ENCODE peak calls at places on chromosome 14, in eight cellular contexts. Q is stomach; M is thoracic aorta; W is tibial nerve; U is uterus; N is fibroblast of lung; H is breast epithelium; F is CD8-positive, alpha-beta memory T cell. Z is an unnamed sample. For H3K27me3, the result is how much of the 10 kb centered on the place peaks cover.

GRCh38 chr14:23364604-23365352 is at the start of gene EFS:
- DNase-seq in Q (no peak), M (no peak), W (no peak), U (peak), N (peak), H (peak), F (no peak), Z (no peak)

GRCh38 chr14:30291216-30291615 is 267.7 kb upstream of the G2E3 start:
- DNase-seq in Q (no peak), M (no peak), W (no peak), U (no peak), N (peak), H (no peak), F (no peak), Z (no peak)

GRCh38 chr14:50025776-50026175 is 90.6 kb downstream of the VCPKMT start:
- DNase-seq in Q (no peak), M (no peak), W (no peak), U (peak), N (peak), H (no peak), F (no peak), Z (no peak)

GRCh38 chr14:76917158-76917596 is 91.0 kb downstream of the LRRC74A start:
- DNase-seq in Q (peak), M (no peak), W (peak), U (peak), N (peak), H (no peak), F (no peak), Z (no peak)

GRCh38 chr14:68300608-68301007 is 481.0 kb downstream of the RAD51B start:
- DNase-seq in Q (no peak), M (no peak), W (no peak), U (no peak), N (no peak), H (no peak), F (no peak), Z (no peak)

GRCh38 chr14:60656755-60657608 is 7.7 kb upstream of the SIX1 start:
- DNase-seq in Q (peak), M (no peak), W (no peak), U (peak), N (peak), H (no peak), F (no peak), Z (no peak)

GRCh38 chr14:80959448-80960006 is 4.1 kb downstream of the TSHR start:
- DNase-seq in Q (no peak), M (no peak), W (no peak), U (no peak), N (no peak), H (no peak), F (peak), Z (no peak)

GRCh38 chr14:56885795-56886194 is 75.5 kb upstream of the OTX2 start:
- DNase-seq in Q (no peak), M (no peak), W (no peak), U (no peak), N (no peak), H (no peak), F (no peak), Z (no peak)

GRCh38 chr14:26811756-26812305 is 214.0 kb upstream of the NOVA1 start:
- DNase-seq in Q (no peak), M (no peak), W (no peak), U (no peak), N (peak), H (no peak), F (no peak), Z (no peak)

GRCh38 chr14:69531135-69531534 is 43.5 kb downstream of the CCDC177 start:
- DNase-seq in Q (no peak), M (no peak), W (no peak), U (no peak), N (no peak), H (no peak), F (no peak), Z (no peak)

GRCh38 chr14:59273737-59274136 is 85.3 kb downstream of the DAAM1 start:
- DNase-seq in Q (no peak), M (no peak), W (peak), U (no peak), N (no peak), H (peak), F (no peak), Z (no peak)

GRCh38 chr14:97777622-97778021 is 980.4 kb downstream of the VRK1 start:
- DNase-seq in Q (no peak), M (no peak), W (no peak), U (no peak), N (no peak), H (no peak), F (no peak), Z (no peak)

GRCh38 chr14:91367173-91368171 is 50.1 kb downstream of the CCDC88C start:
- DNase-seq in Q (peak), M (no peak), W (no peak), U (no peak), N (peak), H (peak), F (peak), Z (no peak)

GRCh38 chr14:45199246-45199645 is 53.8 kb downstream of the MIS18BP1 start:
- DNase-seq in Q (no peak), M (no peak), W (no peak), U (no peak), N (peak), H (no peak), F (no peak), Z (no peak)

DNA sequence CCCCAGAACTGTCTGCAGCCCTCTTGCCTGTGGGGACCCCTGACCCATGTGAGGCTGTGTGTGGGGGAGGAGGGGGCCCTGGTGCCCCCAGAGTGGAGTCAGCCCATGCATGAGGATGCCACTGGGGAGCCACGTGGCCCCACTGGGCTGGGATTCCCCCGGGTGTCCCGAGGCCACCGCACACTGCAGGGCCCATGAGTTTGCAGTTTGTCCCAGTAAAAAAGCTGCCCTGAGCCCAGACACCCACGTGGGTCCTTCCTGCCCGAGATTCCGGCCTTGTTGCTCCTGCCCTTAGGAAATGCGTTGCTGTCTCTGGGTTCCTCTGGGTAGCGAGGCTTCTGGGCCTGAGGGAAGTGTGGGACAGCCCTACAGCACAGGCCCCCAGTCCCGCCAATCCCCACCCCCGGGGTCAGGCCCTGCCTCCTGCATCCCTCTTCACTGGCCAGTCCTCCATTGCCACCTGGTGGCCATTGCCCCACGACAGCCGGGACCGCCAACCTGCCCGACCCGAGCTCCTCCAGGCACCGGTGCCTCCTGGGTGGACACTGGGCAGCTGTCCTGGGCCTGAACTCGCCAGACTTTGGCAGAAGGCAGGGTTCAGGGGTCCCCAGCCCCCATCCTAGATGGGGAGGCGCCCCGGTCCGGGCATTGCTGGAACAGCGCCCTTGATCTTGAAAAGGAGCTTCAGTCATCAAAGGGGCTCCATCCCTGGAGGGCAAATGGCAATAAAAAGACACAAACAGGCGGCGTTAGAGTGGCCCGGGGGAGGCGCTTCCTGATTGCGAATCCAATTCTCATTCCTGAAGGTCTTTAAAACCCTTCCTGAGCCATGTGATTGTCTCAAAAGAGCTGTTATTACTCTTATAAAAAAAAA is 15.6 kb upstream of the C14orf180 start:
- DNase-seq in Q (peak), M (no peak), W (peak), U (peak), N (peak), H (peak), F (peak), Z (no peak)
- H3K27me3 ChIP-seq in Q (half or more), M (under half), W (under half), U (under half), N (under half), H (half or more), F (under half), Z (under half)

DNA sequence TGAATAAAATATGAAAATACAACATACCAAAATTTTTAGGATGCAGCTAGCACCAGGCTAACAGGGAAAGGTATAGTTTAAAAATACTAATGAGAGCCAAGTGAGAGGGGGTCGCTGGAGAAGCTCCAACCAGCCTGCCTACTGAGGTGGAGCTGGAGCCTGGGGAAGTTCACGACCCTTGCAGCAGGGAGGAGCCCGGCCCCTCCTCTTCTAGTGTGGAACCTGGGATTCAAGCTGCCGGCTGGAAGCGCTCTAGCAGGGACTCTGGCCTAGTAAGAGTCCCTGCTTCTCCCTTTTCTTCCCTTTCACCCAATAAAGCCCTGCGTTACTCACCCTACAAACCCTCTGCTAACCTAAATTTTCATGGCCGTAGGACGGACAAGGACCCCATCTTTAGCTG is 5.0 kb upstream of the KCNK13 start:
- DNase-seq in Q (no peak), M (no peak), W (no peak), U (no peak), N (no peak), H (no peak), F (no peak), Z (no peak)
- H3K27me3 ChIP-seq in Q (half or more), M (under half), W (under half), U (under half), N (under half), H (under half), F (under half), Z (under half)

GRCh38 chr14:101451166-101451565 is 110.1 kb upstream of the DIO3 start:
- DNase-seq in Q (peak), M (no peak), W (no peak), U (no peak), N (no peak), H (no peak), F (no peak), Z (no peak)

GRCh38 chr14:101453225-101453624 is 108.1 kb upstream of the DIO3 start:
- DNase-seq in Q (no peak), M (no peak), W (no peak), U (no peak), N (no peak), H (no peak), F (no peak), Z (no peak)

GRCh38 chr14:101445278-101445677 is 116.0 kb upstream of the DIO3 start:
- DNase-seq in Q (no peak), M (no peak), W (no peak), U (no peak), N (no peak), H (no peak), F (no peak), Z (peak)

GRCh38 chr14:101446387-101446969 is 114.8 kb upstream of the DIO3 start:
- DNase-seq in Q (no peak), M (no peak), W (no peak), U (no peak), N (no peak), H (no peak), F (no peak), Z (peak)

DNA sequence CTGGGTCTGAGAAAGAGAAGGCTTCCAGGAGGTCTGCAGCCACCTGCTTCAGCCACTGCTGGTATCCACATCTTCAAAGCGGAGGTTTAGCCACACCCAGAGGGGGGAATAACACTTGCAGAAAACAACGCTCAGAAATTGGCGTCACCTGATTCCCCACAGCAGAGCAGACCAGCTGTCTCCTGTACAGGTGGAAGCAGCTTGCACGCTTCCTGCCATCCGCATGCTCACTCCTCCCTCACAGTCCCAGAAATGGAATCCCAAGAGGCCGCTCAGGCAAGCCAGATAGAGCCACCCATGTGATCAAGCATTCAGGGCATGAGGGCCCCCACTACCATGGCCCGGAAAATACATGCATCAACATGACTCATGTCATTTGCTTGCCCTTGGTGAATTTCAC is 112.2 kb upstream of the DIO3 start:
- DNase-seq in Q (no peak), M (no peak), W (no peak), U (no peak), N (no peak), H (no peak), F (no peak), Z (no peak)
- H3K27me3 ChIP-seq in Q (under half), M (under half), W (under half), U (under half), N (under half), H (under half), F (under half), Z (under half)

GRCh38 chr14:78316058-78316457 is 145.9 kb downstream of the NRXN3 start:
- DNase-seq in Q (no peak), M (no peak), W (no peak), U (no peak), N (no peak), H (no peak), F (no peak), Z (no peak)
- H3K27me3 ChIP-seq in Q (under half), M (under half), W (under half), U (under half), N (under half), H (under half), F (under half), Z (under half)

DNA sequence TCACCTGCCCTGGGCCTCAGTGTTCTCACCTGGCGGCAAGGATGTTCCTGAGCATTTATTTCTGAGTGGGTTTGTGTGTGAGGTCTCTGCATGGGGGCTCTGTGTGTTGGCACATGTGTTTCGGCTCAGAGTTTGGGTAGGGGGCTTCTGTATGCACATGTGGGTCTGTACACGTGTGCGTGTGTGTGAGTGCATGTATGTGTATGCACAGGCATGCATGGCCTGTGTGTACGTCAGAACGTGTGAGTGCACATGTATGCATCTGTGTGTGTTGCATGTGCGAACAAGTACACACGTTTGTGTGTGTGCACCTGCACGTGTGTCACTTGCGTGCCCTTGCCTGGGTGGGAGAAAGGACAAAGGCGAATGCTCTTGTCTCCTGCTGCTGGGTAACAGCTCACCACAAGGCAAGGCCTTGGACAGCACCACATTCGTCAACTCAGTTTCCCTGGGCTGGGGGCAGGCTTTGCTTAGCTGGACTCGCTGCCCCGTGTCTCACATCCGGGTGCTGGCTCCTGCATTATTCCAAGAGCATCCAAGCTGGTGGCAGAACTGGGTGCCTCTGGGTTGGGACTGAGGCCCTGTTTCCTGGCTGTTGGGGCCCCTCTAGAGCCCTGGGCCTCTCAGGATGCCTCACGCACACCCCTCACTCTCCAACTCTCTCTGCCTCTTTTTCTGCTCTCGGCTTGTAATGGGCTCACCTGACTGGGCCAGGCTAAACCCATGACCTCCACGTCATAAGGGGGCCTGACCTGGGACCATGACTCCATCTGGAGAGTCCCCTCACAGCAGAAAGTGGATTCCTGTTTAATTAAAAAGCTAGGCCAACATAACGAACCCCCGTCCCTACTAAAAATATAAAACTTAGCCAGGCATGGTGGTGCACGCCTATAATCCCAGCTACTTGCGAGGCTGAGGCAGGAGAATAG is 153.5 kb upstream of the C14orf180 start:
- DNase-seq in Q (no peak), M (no peak), W (peak), U (no peak), N (no peak), H (no peak), F (no peak), Z (peak)
- H3K27me3 ChIP-seq in Q (under half), M (under half), W (under half), U (under half), N (under half), H (half or more), F (under half), Z (half or more)

DNA sequence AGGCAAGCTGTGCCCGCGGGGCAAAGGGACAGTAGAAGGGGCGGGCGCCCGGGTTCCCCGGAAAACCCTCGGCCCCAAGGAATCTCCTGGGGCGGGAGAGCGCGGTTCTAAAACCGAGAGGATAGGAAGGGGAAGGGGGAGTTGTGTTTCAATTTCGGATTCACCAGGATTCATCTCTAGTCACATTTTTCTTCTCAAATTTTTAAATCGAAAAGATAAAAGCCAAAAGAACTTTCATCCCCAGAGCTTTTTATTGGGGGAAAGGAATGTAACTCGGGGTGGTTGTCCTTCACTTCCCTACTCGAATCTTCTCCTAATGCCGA is 1.4 kb downstream of the BMP4 start:
- DNase-seq in Q (no peak), M (no peak), W (no peak), U (no peak), N (no peak), H (no peak), F (no peak), Z (no peak)
- H3K27me3 ChIP-seq in Q (half or more), M (under half), W (under half), U (under half), N (under half), H (under half), F (under half), Z (half or more)

GRCh38 chr14:100690672-100691071 is 36.0 kb upstream of the DLK1 start:
- DNase-seq in Q (no peak), M (no peak), W (no peak), U (no peak), N (no peak), H (no peak), F (no peak), Z (no peak)

GRCh38 chr14:100692859-100693558 is 33.7 kb upstream of the DLK1 start:
- DNase-seq in Q (no peak), M (no peak), W (no peak), U (no peak), N (peak), H (peak), F (no peak), Z (no peak)

GRCh38 chr14:100691395-100692025 is 35.2 kb upstream of the DLK1 start:
- DNase-seq in Q (no peak), M (no peak), W (no peak), U (no peak), N (no peak), H (no peak), F (no peak), Z (no peak)

GRCh38 chr14:100693877-100694578 is 32.7 kb upstream of the DLK1 start:
- DNase-seq in Q (no peak), M (no peak), W (no peak), U (no peak), N (no peak), H (no peak), F (no peak), Z (no peak)

GRCh38 chr14:100692256-100692655 is 34.4 kb upstream of the DLK1 start:
- DNase-seq in Q (no peak), M (no peak), W (no peak), U (no peak), N (no peak), H (no peak), F (no peak), Z (no peak)
- H3K27me3 ChIP-seq in Q (under half), M (under half), W (under half), U (under half), N (under half), H (under half), F (under half), Z (half or more)